ENCODE peak calls at places on chromosome 13, in seven cellular contexts. F is activated CD4-positive, alpha-beta T cell treated with anti-CD3 and anti-CD28 coated beads for 1 hour; N is sciatic nerve; E is brain microvascular endothelial cell; O is stimulated activated CD4-positive, alpha-beta T cell treated with anti-CD3 and anti-CD28 coated beads, Interleukin-1b, Interleukin-23, amount 100 ng/mL, for 24 hours; Z is Calu3; P is HS-27A. T is an unnamed sample.

GRCh38 chr13:108834193-108834592 is 204.8 kb downstream of the MYO16 start:
- DNase-seq in O (no peak), F (no peak), N (no peak), E (no peak), P (no peak), Z (no peak), T (no peak)

GRCh38 chr13:21673592-21674270 is 2.9 kb downstream of the FGF9 start:
- DNase-seq in F (no peak), O (no peak), Z (peak), E (no peak), N (no peak), P (no peak), T (no peak)

GRCh38 chr13:40115456-40115855 is 460.0 kb downstream of the COG6 start:
- DNase-seq in P (no peak), O (no peak), F (no peak), E (peak), N (no peak), Z (no peak), T (no peak)

GRCh38 chr13:111947026-111947810 is 119.7 kb upstream of the SOX1 start:
- DNase-seq in O (no peak), E (no peak), N (peak), F (no peak), P (no peak), Z (no peak), T (no peak)

GRCh38 chr13:52405767-52406494 is at the start of gene THSD1:
- DNase-seq in Z (peak), E (no peak), O (no peak), F (no peak), N (peak), P (no peak), T (no peak)

GRCh38 chr13:46759861-46760260 is 37.1 kb downstream of the ESD start:
- DNase-seq in P (no peak), O (no peak), Z (no peak), E (no peak), N (no peak), F (no peak), T (no peak)

GRCh38 chr13:46962286-46962941 is 65.6 kb upstream of the HTR2A start:
- DNase-seq in N (no peak), F (no peak), E (peak), O (no peak), Z (no peak), P (no peak), T (no peak)

GRCh38 chr13:74891610-74892009 is 590.4 kb downstream of the TBC1D4 start:
- DNase-seq in N (no peak), O (no peak), P (no peak), F (no peak), E (peak), Z (no peak), T (no peak)

GRCh38 chr13:46609052-46609451 is 56.1 kb downstream of the LRCH1 start:
- DNase-seq in Z (no peak), P (no peak), O (no peak), E (no peak), F (no peak), N (no peak), T (no peak)

GRCh38 chr13:73722120-73722519 is 412.1 kb downstream of the KLF12 start:
- DNase-seq in E (peak), F (no peak), Z (no peak), N (no peak), P (no peak), O (no peak), T (no peak)

GRCh38 chr13:43159007-43159406 is 135.6 kb downstream of the DNAJC15 start:
- DNase-seq in F (no peak), O (no peak), N (no peak), E (peak), Z (no peak), P (peak), T (no peak)

GRCh38 chr13:29301027-29301426 is 294.5 kb downstream of the SLC7A1 start:
- DNase-seq in N (no peak), O (no peak), P (no peak), E (no peak), Z (no peak), F (no peak), T (no peak)

GRCh38 chr13:33228645-33229445 is 56.7 kb downstream of the STARD13 start:
- DNase-seq in N (no peak), P (no peak), O (no peak), E (peak), F (no peak), Z (no peak), T (no peak)

GRCh38 chr13:56110751-56111150 is 1030.0 kb upstream of the PRR20A start:
- DNase-seq in P (no peak), N (no peak), F (no peak), Z (no peak), O (no peak), E (no peak), T (no peak)

GRCh38 chr13:29743229-29743786 is 107.1 kb downstream of the UBL3 start:
- DNase-seq in Z (no peak), F (no peak), O (no peak), P (no peak), N (peak), E (no peak), T (no peak)

GRCh38 chr13:90107658-90108057 is 1239.8 kb upstream of the MIR17HG start:
- DNase-seq in N (no peak), Z (no peak), O (no peak), F (no peak), E (no peak), P (no peak), T (no peak)

GRCh38 chr13:30212256-30212655 is 95.1 kb downstream of the KATNAL1 start:
- DNase-seq in E (no peak), O (no peak), N (no peak), Z (no peak), F (no peak), P (no peak), T (no peak)

GRCh38 chr13:60627071-60627686 is 230.2 kb downstream of the TDRD3 start:
- DNase-seq in F (no peak), P (no peak), Z (peak), O (no peak), E (peak), N (no peak), T (no peak)

GRCh38 chr13:24180743-24181384 is 20.3 kb downstream of the SPATA13 start:
- DNase-seq in Z (no peak), N (no peak), O (no peak), E (peak), P (no peak), F (no peak), T (no peak)

GRCh38 chr13:32246468-32246867 is 68.7 kb downstream of the ZAR1L start:
- DNase-seq in F (no peak), N (peak), E (peak), Z (peak), O (no peak), P (no peak), T (no peak)

GRCh38 chr13:110298566-110299321 is 8.2 kb downstream of the COL4A1 start:
- DNase-seq in P (no peak), Z (no peak), F (no peak), N (peak), E (peak), O (no peak), T (no peak)

GRCh38 chr13:75384881-75385707 is 96.9 kb downstream of the TBC1D4 start:
- DNase-seq in N (no peak), E (no peak), P (no peak), Z (no peak), O (no peak), F (no peak), T (no peak)

GRCh38 chr13:21069561-21070004 is 8.2 kb upstream of the LATS2 start:
- DNase-seq in E (peak), O (no peak), N (peak), F (no peak), Z (no peak), P (peak), T (no peak)

GRCh38 chr13:99471231-99472202 is 29.8 kb upstream of the TM9SF2 start:
- DNase-seq in P (no peak), O (no peak), E (no peak), F (no peak), Z (no peak), N (no peak), T (no peak)

GRCh38 chr13:65787087-65787486 is 1443.0 kb downstream of the PCDH9 start:
- DNase-seq in P (no peak), N (no peak), O (no peak), Z (no peak), F (no peak), E (no peak), T (no peak)

GRCh38 chr13:25911020-25911419 is 140.8 kb downstream of the SHISA2 start:
- DNase-seq in P (no peak), E (no peak), O (no peak), F (no peak), Z (no peak), N (no peak), T (no peak)

GRCh38 chr13:43657485-43657884 is 129.3 kb downstream of the ENOX1 start:
- DNase-seq in Z (no peak), E (no peak), F (no peak), O (no peak), N (no peak), P (no peak), T (no peak)

GRCh38 chr13:70842062-70842644 is 733.9 kb upstream of the KLHL1 start:
- DNase-seq in E (no peak), P (no peak), N (no peak), O (no peak), Z (no peak), F (no peak), T (no peak)

GRCh38 chr13:79271616-79272015 is 134.4 kb downstream of the RBM26 start:
- DNase-seq in N (no peak), E (no peak), F (no peak), P (no peak), O (no peak), Z (no peak), T (no peak)

GRCh38 chr13:42354246-42355117 is 82.5 kb downstream of the AKAP11 start:
- DNase-seq in F (peak), N (no peak), Z (no peak), O (no peak), E (peak), P (no peak), T (no peak)

GRCh38 chr13:40116008-40116407 is 460.5 kb downstream of the COG6 start:
- DNase-seq in Z (peak), N (no peak), O (no peak), F (no peak), P (no peak), E (peak), T (no peak)

GRCh38 chr13:50016421-50016820 is 1.2 kb downstream of the KCNRG start:
- DNase-seq in F (no peak), Z (no peak), N (no peak), P (no peak), O (no peak), E (peak), T (no peak)

GRCh38 chr13:31722684-31723083 is 16.6 kb upstream of the RXFP2 start:
- DNase-seq in P (no peak), O (no peak), Z (no peak), F (no peak), E (no peak), N (no peak), T (no peak)

T was measured in activated T-helper 1 cell treated with Interleukin-2 at 50 U/mL for 16 hours.